ENCODE peak calls at places on chromosomes 16 and 17, in eight cellular contexts. A is astrocyte of the spinal cord; M is AG09309; F is ovary; K is lower leg skin; D is fibroblast of lung; O is PC-3; Y is CD4-positive, CD25-positive, alpha-beta regulatory T cell. H is an unnamed sample.

GRCh38 chr16:28162326-28162877 is 49.4 kb downstream of the XPO6 start:
- DNase-seq in D (no peak), K (no peak), A (no peak), F (no peak), Y (no peak), M (no peak), O (no peak), H (no peak)

GRCh38 chr16:50182441-50182840 is 29.3 kb downstream of the TENT4B start:
- DNase-seq in A (no peak), M (no peak), K (no peak), Y (no peak), D (no peak), O (no peak), F (no peak), H (no peak)

GRCh38 chr16:5965321-5965720 is 867.7 kb upstream of the EEF2KMT start:
- DNase-seq in M (no peak), F (no peak), A (no peak), K (no peak), O (no peak), D (no peak), Y (no peak), H (no peak)

GRCh38 chr17:7347630-7348477 is 4.1 kb upstream of the KCTD11 start:
- DNase-seq in O (no peak), M (no peak), K (no peak), F (peak; percentile 40), A (no peak), D (no peak), Y (no peak), H (peak; percentile 72)

GRCh38 chr16:14628806-14629611 is 1.1 kb downstream of the PARN start:
- DNase-seq in Y (peak; percentile 10), F (no peak), K (no peak), A (no peak), M (no peak), D (peak; percentile 8), O (no peak), H (no peak)

GRCh38 chr16:30903596-30903995 is 7.2 kb downstream of the CTF1 start:
- DNase-seq in Y (peak; percentile 55), M (no peak), D (no peak), K (no peak), A (no peak), F (no peak), O (no peak), H (no peak)

GRCh38 chr16:79609861-79610260 is 9.3 kb upstream of the MAF start:
- DNase-seq in F (no peak), A (no peak), K (peak; percentile 51), D (no peak), Y (no peak), O (no peak), M (no peak), H (no peak)

GRCh38 chr17:77528516-77529327 is 388.0 kb downstream of the SEC14L1 start:
- DNase-seq in M (no peak), A (no peak), Y (no peak), F (no peak), D (no peak), K (no peak), O (no peak), H (peak; percentile 60)

GRCh38 chr16:83143788-83144187 is 517.0 kb downstream of the CDH13 start:
- DNase-seq in F (no peak), D (peak; percentile 91), K (no peak), M (peak; percentile 4), Y (no peak), O (no peak), A (peak; percentile 87), H (no peak)

GRCh38 chr17:68004201-68004600 is 7.9 kb upstream of the C17orf58 start:
- DNase-seq in O (no peak), D (no peak), Y (no peak), K (no peak), F (no peak), M (no peak), A (no peak), H (no peak)

GRCh38 chr16:3157229-3158013 is 22.6 kb downstream of the ZNF213 start:
- DNase-seq in Y (peak; percentile 62), D (peak; percentile 96), M (peak; percentile 84), A (peak; percentile 95), K (peak; percentile 72), F (peak; percentile 82), O (peak; percentile 94), H (no peak)

GRCh38 chr16:73365010-73365409 is 317.1 kb upstream of the ZFHX3 start:
- DNase-seq in Y (no peak), F (peak; percentile 21), M (no peak), D (peak; percentile 10), K (no peak), A (no peak), O (no peak), H (no peak)

GRCh38 chr16:82741073-82741615 is 114.4 kb downstream of the CDH13 start:
- DNase-seq in Y (no peak), O (peak; percentile 1), A (peak; percentile 56), K (no peak), M (no peak), F (no peak), D (peak; percentile 66), H (no peak)

GRCh38 chr17:74340470-74341023 is 14.5 kb downstream of the KIF19 start:
- DNase-seq in O (no peak), D (no peak), Y (no peak), A (no peak), M (no peak), K (no peak), F (no peak), H (no peak)

GRCh38 chr17:65868881-65869280 is 307.4 kb upstream of the AXIN2 start:
- DNase-seq in M (no peak), A (no peak), Y (no peak), F (no peak), K (no peak), O (no peak), D (no peak), H (no peak)

GRCh38 chr16:24516900-24517669 is 22.3 kb upstream of the RBBP6 start:
- DNase-seq in D (peak; percentile 69), Y (peak; percentile 80), F (peak; percentile 79), K (peak; percentile 82), O (peak; percentile 89), M (peak; percentile 76), A (peak; percentile 83), H (peak; percentile 83)
- H3K4me3 ChIP-seq in D (peak overlapping the region; percentile 31), Y (peak overlapping the region; percentile 44), F (no peak overlapping the region), K (no peak overlapping the region), O (peak overlapping the region; percentile 44), M (peak overlapping the region; percentile 23), A (no peak overlapping the region), H (peak overlapping the region; percentile 46)

GRCh38 chr16:85171809-85172464 is 59.7 kb upstream of the CIBAR2 start:
- DNase-seq in D (no peak), F (peak; percentile 44), Y (no peak), A (no peak), O (peak; percentile 11), K (no peak), M (no peak), H (no peak)
- H3K4me3 ChIP-seq in D (peak overlapping the region; percentile 59), F (peak overlapping the region; percentile 6), Y (no peak overlapping the region), A (peak overlapping the region; percentile 48), O (peak overlapping the region; percentile 72), K (no peak overlapping the region), M (peak overlapping the region; percentile 64), H (peak overlapping the region; percentile 84)

GRCh38 chr16:23183486-23183862 is 929 bp downstream of the SCNN1G start:
- DNase-seq in A (no peak), M (no peak), D (no peak), F (no peak), Y (no peak), K (no peak), O (no peak), H (no peak)
- H3K4me3 ChIP-seq in A (no peak overlapping the region), M (no peak overlapping the region), D (no peak overlapping the region), F (peak overlapping the region; percentile 30), Y (no peak overlapping the region), K (peak overlapping the region; percentile 41), O (peak overlapping the region; percentile 76), H (no peak overlapping the region)

GRCh38 chr16:21652451-21652850 is at the start of gene IGSF6:
- DNase-seq in K (no peak), Y (no peak), A (no peak), F (no peak), D (no peak), M (no peak), O (no peak), H (no peak)
- H3K4me3 ChIP-seq in K (no peak within 1 kb of the TSS), Y (no peak within 1 kb of the TSS), A (no peak within 1 kb of the TSS), F (no peak within 1 kb of the TSS), D (no peak within 1 kb of the TSS), M (no peak within 1 kb of the TSS), O (no peak within 1 kb of the TSS), H (no peak within 1 kb of the TSS)

GRCh38 chr17:5097101-5097834 is 14.4 kb downstream of the ZNF232 start:
- DNase-seq in M (no peak), Y (peak; percentile 20), F (peak; percentile 73), K (peak; percentile 41), D (no peak), A (no peak), O (no peak), H (no peak)
- H3K4me3 ChIP-seq in M (no peak overlapping the region), Y (no peak overlapping the region), F (peak overlapping the region; percentile 46), K (peak overlapping the region; percentile 22), D (no peak overlapping the region), A (no peak overlapping the region), O (no peak overlapping the region), H (peak overlapping the region; percentile 65)

GRCh38 chr17:81999975-82000802 is 22.5 kb downstream of the CENPX start:
- DNase-seq in F (no peak), M (no peak), Y (no peak), D (no peak), O (no peak), A (no peak), K (no peak), H (no peak)

GRCh38 chr17:81999587-81999974 is 22.2 kb downstream of the ASPSCR1 start:
- DNase-seq in D (no peak), K (no peak), A (no peak), F (no peak), M (no peak), Y (no peak), O (no peak), H (no peak)

GRCh38 chr17:82001657-82002056 is 21.0 kb downstream of the CENPX start:
- DNase-seq in M (no peak), Y (no peak), K (no peak), F (no peak), A (no peak), O (no peak), D (no peak), H (no peak)

GRCh38 chr17:81998719-81999438 is 21.4 kb downstream of the ASPSCR1 start:
- DNase-seq in D (no peak), F (no peak), M (no peak), O (no peak), Y (no peak), A (no peak), K (no peak), H (no peak)

GRCh38 chr17:82000803-82001649 is 21.7 kb downstream of the CENPX start:
- DNase-seq in F (no peak), O (no peak), D (no peak), M (no peak), A (no peak), K (no peak), Y (no peak), H (no peak)
- H3K4me3 ChIP-seq in F (no peak overlapping the region), O (no peak overlapping the region), D (no peak overlapping the region), M (no peak overlapping the region), A (no peak overlapping the region), K (no peak overlapping the region), Y (no peak overlapping the region), H (no peak overlapping the region)